ENCODE peak calls at places on chromosomes 16 and 17, in ten cellular contexts. A, H, C, V, X, M, O, J, Y and S are unnamed samples.

GRCh38 chr17:46777943-46778915 is 40.3 kb downstream of the WNT3 start:
- DNase-seq in V (no peak), O (no peak), A (no peak), M (no peak), C (no peak), Y (no peak), H (no peak), J (no peak), X (no peak), S (no peak)

GRCh38 chr17:61981323-61981722 is 53.5 kb upstream of the INTS2 start:
- DNase-seq in M (no peak), X (no peak), V (no peak), J (no peak), O (no peak), C (peak; percentile 36), Y (no peak), A (no peak), H (no peak), S (no peak)

GRCh38 chr17:33024688-33025486 is 33.2 kb downstream of the SPACA3 start:
- DNase-seq in M (no peak), H (no peak), V (no peak), Y (no peak), O (no peak), X (no peak), A (no peak), C (no peak), J (no peak), S (no peak)

GRCh38 chr17:27544350-27545131 is 86.4 kb upstream of the LGALS9 start:
- DNase-seq in M (no peak), X (no peak), Y (no peak), C (peak; percentile 94), A (no peak), H (no peak), V (peak; percentile 84), O (no peak), J (no peak), S (peak; percentile 15)

GRCh38 chr17:8611671-8612298 is 18.7 kb downstream of the MYH10 start:
- DNase-seq in X (no peak), V (peak; percentile 47), H (no peak), A (no peak), J (no peak), O (no peak), M (peak; percentile 33), Y (no peak), C (peak; percentile 88), S (peak; percentile 40)

GRCh38 chr16:11972128-11972527 is 4.4 kb upstream of the SNX29 start:
- DNase-seq in C (no peak), M (peak; percentile 38), J (no peak), X (no peak), V (no peak), A (no peak), O (no peak), H (no peak), Y (no peak), S (no peak)

GRCh38 chr16:85416267-85417109 is 196.6 kb upstream of the GSE1 start:
- DNase-seq in X (no peak), A (no peak), Y (peak; percentile 86), H (no peak), M (peak; percentile 36), J (no peak), O (peak; percentile 58), C (no peak), V (peak; percentile 24), S (peak; percentile 16)

GRCh38 chr17:57228921-57229320 is 27.4 kb upstream of the MSI2 start:
- DNase-seq in M (no peak), J (no peak), C (no peak), O (no peak), A (no peak), V (no peak), Y (no peak), X (no peak), H (no peak), S (no peak)

GRCh38 chr17:17125136-17126084 is 80.7 kb downstream of the PLD6 start:
- DNase-seq in V (no peak), Y (no peak), X (no peak), C (no peak), H (no peak), M (peak; percentile 18), O (no peak), A (no peak), J (no peak), S (no peak)

GRCh38 chr16:67917852-67918236 is 13.8 kb downstream of the CTRL start:
- DNase-seq in O (no peak), Y (no peak), A (no peak), C (peak; percentile 81), H (no peak), M (peak; percentile 95), V (no peak), X (no peak), J (no peak), S (no peak)

GRCh38 chr17:44778656-44779210 is 19.9 kb downstream of the ADAM11 start:
- DNase-seq in X (no peak), J (no peak), O (no peak), H (no peak), Y (no peak), V (no peak), M (no peak), C (no peak), A (no peak), S (no peak)

GRCh38 chr17:3821101-3821500 is 20.1 kb upstream of the ITGAE start:
- DNase-seq in A (no peak), V (no peak), C (no peak), Y (no peak), O (no peak), H (no peak), X (no peak), M (no peak), J (no peak), S (no peak)

GRCh38 chr17:40307001-40307690 is 1.8 kb upstream of the RARA start:
- DNase-seq in J (no peak), Y (no peak), M (peak; percentile 80), H (no peak), C (peak; percentile 64), V (no peak), A (peak; percentile 76), X (no peak), O (no peak), S (peak; percentile 78)

GRCh38 chr17:28059675-28060074 is 17.2 kb downstream of the NLK start:
- DNase-seq in A (no peak), H (no peak), C (no peak), Y (no peak), O (no peak), J (no peak), V (no peak), M (no peak), X (no peak), S (no peak)

GRCh38 chr17:58330997-58331814 is 2.6 kb upstream of the TSPOAP1 start:
- DNase-seq in X (no peak), O (no peak), C (no peak), V (peak; percentile 74), M (no peak), A (no peak), H (no peak), Y (peak; percentile 58), J (no peak), S (no peak)

GRCh38 chr17:78839173-78839761 is 1.3 kb downstream of the USP36 start:
- DNase-seq in J (no peak), V (peak; percentile 29), O (no peak), Y (no peak), C (peak; percentile 62), M (peak; percentile 68), H (no peak), A (no peak), X (no peak), S (peak; percentile 68)

GRCh38 chr17:81009124-81009523 is 17.5 kb downstream of the CHMP6 start:
- DNase-seq in C (no peak), J (no peak), A (no peak), O (peak; percentile 18), X (no peak), M (no peak), Y (no peak), V (no peak), H (no peak), S (no peak)

GRCh38 chr16:20904507-20905079 is 4.0 kb downstream of the LYRM1 start:
- DNase-seq in V (peak; percentile 70), J (no peak), Y (no peak), C (peak; percentile 98), O (no peak), A (no peak), X (no peak), M (peak; percentile 64), H (peak; percentile 21), S (peak; percentile 83)

GRCh38 chr16:77385481-77385880 is 49.4 kb downstream of the ADAMTS18 start:
- DNase-seq in V (no peak), O (no peak), H (no peak), X (no peak), J (no peak), Y (no peak), C (no peak), A (no peak), M (no peak), S (peak; percentile 3)

DNA sequence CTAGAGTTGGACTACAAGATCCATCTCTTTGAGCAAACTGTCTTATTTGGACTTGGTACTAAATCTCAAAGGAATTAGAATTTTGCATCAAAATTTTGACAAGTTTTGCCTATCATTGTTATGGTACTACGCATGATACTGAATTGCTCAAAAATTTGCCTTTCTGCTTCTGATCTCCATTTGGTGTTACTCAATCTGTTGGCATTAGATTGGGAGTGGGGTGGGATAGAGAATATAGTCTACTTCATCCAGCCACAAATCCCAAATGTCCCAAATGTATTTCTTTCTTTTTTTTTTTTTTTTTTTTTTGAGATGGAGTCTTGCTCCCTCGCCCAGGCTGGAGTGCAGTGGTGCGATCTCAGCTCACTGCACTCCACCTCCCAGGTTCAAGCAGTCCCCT is 204.8 kb downstream of the TANC2 start:
- DNase-seq in M (peak; percentile 29), J (no peak), V (no peak), O (no peak), X (no peak), A (no peak), C (no peak), Y (no peak), H (no peak), S (no peak)
- H3K4me3 ChIP-seq in M (no peak overlapping the region), J (no peak overlapping the region), V (no peak overlapping the region), O (no peak overlapping the region), X (no peak overlapping the region), A (no peak overlapping the region), C (no peak overlapping the region), Y (no peak overlapping the region), H (no peak overlapping the region), S (no peak overlapping the region)

GRCh38 chr17:60107526-60108257 is 29.0 kb upstream of the HEATR6 start:
- DNase-seq in M (peak; percentile 28), H (peak; percentile 1), Y (peak; percentile 28), X (no peak), J (no peak), V (no peak), C (no peak), A (no peak), O (no peak), S (peak; percentile 34)
- TF ChIP-seq CTCF in M (no peak), H (no peak), Y (no peak), X (no peak), J (no peak), V (peak; percentile 4), C (no peak), A (peak; percentile 14), O (no peak), S (peak; percentile 7)

GRCh38 chr16:23570992-23571632 is 13.6 kb downstream of the UBFD1 start:
- DNase-seq in Y (no peak), H (no peak), A (no peak), C (no peak), J (no peak), O (no peak), V (no peak), M (no peak), X (no peak), S (no peak)
- H3K4me3 ChIP-seq in Y (no peak overlapping the region), H (no peak overlapping the region), A (no peak overlapping the region), C (no peak overlapping the region), J (no peak overlapping the region), O (no peak overlapping the region), V (no peak overlapping the region), M (no peak overlapping the region), X (no peak overlapping the region), S (no peak overlapping the region)

GRCh38 chr17:72602517-72603345 is 481.9 kb downstream of the SOX9 start:
- DNase-seq in H (no peak), M (peak; percentile 76), C (peak; percentile 95), J (no peak), V (peak; percentile 92), A (peak; percentile 64), Y (no peak), O (no peak), X (no peak), S (peak; percentile 68)
- TF ChIP-seq CTCF in H (no peak), M (peak; percentile 39), C (no peak), J (no peak), V (peak; percentile 25), A (peak; percentile 38), Y (no peak), O (no peak), X (no peak), S (peak; percentile 56)